ENCODE peak calls at places on chromosomes 11 and 22, in five cellular contexts. W is stomach, D is NCI-H1092, E is GM12891, I is AG09319. X is an unnamed sample.

GRCh38 chr11:18548001-18548400 is 21.3 kb upstream of the TSG101 start:
- DNase-seq in I (no peak), D (no peak), E (no peak), W (no peak), X (no peak)

GRCh38 chr11:114296190-114296978 is at the start of gene NNMT:
- DNase-seq in E (no peak), W (peak), D (no peak), I (peak), X (peak)

GRCh38 chr11:75802913-75803820 is 11.8 kb upstream of the UVRAG start:
- DNase-seq in D (peak), E (peak), I (peak), W (peak), X (no peak)

GRCh38 chr11:78100276-78101040 is 20.8 kb upstream of the NDUFC2 start:
- DNase-seq in W (no peak), D (peak), I (no peak), E (no peak), X (no peak)

GRCh38 chr11:9982796-9983579 is 311.0 kb downstream of the SBF2 start:
- DNase-seq in E (no peak), I (no peak), D (no peak), W (peak), X (no peak)

GRCh38 chr22:25212337-25212736 is 7.1 kb upstream of the CRYBB2 start:
- DNase-seq in W (no peak), D (no peak), E (no peak), I (no peak), X (no peak)

GRCh38 chr11:10798330-10798980 is 10.3 kb downstream of the EIF4G2 start:
- DNase-seq in D (no peak), E (no peak), W (no peak), I (no peak), X (no peak)

GRCh38 chr11:59097113-59097708 is 9.8 kb upstream of the FAM111B start:
- DNase-seq in D (peak), E (no peak), I (peak), W (peak), X (peak)

GRCh38 chr22:43829448-43829821 is 17.3 kb upstream of the EFCAB6 start:
- DNase-seq in E (no peak), I (no peak), D (no peak), W (no peak), X (no peak)

X was measured in skeletal muscle cell.